ENCODE peak calls at places on chromosomes 12 and 14, in four cellular contexts. W is astrocyte of the spinal cord, F is pancreas, U is tibial artery. I is an unnamed sample.

GRCh38 chr12:106251636-106252035 is 3.8 kb upstream of the CKAP4 start:
- DNase-seq in W (no peak), U (no peak), F (no peak), I (no peak)

GRCh38 chr14:33123281-33123680 is 184.6 kb downstream of the NPAS3 start:
- DNase-seq in U (no peak), W (no peak), F (no peak), I (no peak)

GRCh38 chr12:61412209-61412608 is 848.0 kb upstream of the USP15 start:
- DNase-seq in W (no peak), F (no peak), U (no peak), I (no peak)

GRCh38 chr14:74140374-74140850 is 55.7 kb downstream of the LIN52 start:
- DNase-seq in W (no peak), U (no peak), F (no peak), I (peak; percentile 4)

GRCh38 chr12:106132175-106133135 is 6.3 kb downstream of the NUAK1 start:
- DNase-seq in F (no peak), U (no peak), W (no peak), I (no peak)

GRCh38 chr12:70196732-70197361 is 46.4 kb upstream of the CNOT2 start:
- DNase-seq in W (peak; percentile 12), F (no peak), U (no peak), I (no peak)

GRCh38 chr14:72920008-72920407 is 6.3 kb upstream of the DCAF4 start:
- DNase-seq in F (no peak), W (no peak), U (no peak), I (no peak)

GRCh38 chr12:25135531-25136154 is 59.3 kb downstream of the DNAI7 start:
- DNase-seq in U (no peak), W (peak; percentile 27), F (no peak), I (no peak)

GRCh38 chr12:28258998-28259397 is 68.7 kb downstream of the CCDC91 start:
- DNase-seq in W (peak; percentile 23), F (no peak), U (no peak), I (no peak)

GRCh38 chr14:64218344-64219240 is 75.6 kb downstream of the ESR2 start:
- DNase-seq in W (no peak), F (peak; percentile 55), U (no peak), I (no peak)

GRCh38 chr12:77049767-77050353 is 15.5 kb downstream of the E2F7 start:
- DNase-seq in F (no peak), U (no peak), W (peak; percentile 72), I (no peak)

GRCh38 chr12:41486718-41487117 is 298.6 kb downstream of the PDZRN4 start:
- DNase-seq in W (peak; percentile 18), U (no peak), F (no peak), I (no peak)

GRCh38 chr12:115044073-115044472 is 360.1 kb upstream of the TBX3 start:
- DNase-seq in U (no peak), W (no peak), F (no peak), I (no peak)

GRCh38 chr12:116918464-116918863 is 7.7 kb downstream of the FBXW8 start:
- DNase-seq in F (no peak), W (no peak), U (no peak), I (no peak)

GRCh38 chr12:15863984-15864383 is 18.2 kb upstream of the STRAP start:
- DNase-seq in W (no peak), U (no peak), F (no peak), I (no peak)

GRCh38 chr12:111687952-111688351 is 2.1 kb downstream of the ACAD10 start:
- DNase-seq in F (no peak), W (no peak), U (no peak), I (no peak)

GRCh38 chr14:55206175-55206574 is 14.8 kb upstream of the DLGAP5 start:
- DNase-seq in W (no peak), U (no peak), F (no peak), I (no peak)

GRCh38 chr12:49889361-49890095 is 14.2 kb downstream of the FAIM2 start:
- DNase-seq in U (no peak), F (no peak), W (no peak), I (no peak)

GRCh38 chr14:98226411-98226810 is 1045.6 kb downstream of the BCL11B start:
- DNase-seq in F (no peak), U (peak; percentile 53), W (no peak), I (no peak)

GRCh38 chr14:23245282-23245681 is 7.5 kb downstream of the RNF212B start:
- DNase-seq in F (no peak), W (no peak), U (no peak), I (no peak)

GRCh38 chr12:647039-647712 is 16.1 kb downstream of the NINJ2 start:
- DNase-seq in F (no peak), U (no peak), W (no peak), I (no peak)
- H3K4me3 ChIP-seq in F (no peak overlapping the region), U (no peak overlapping the region), W (no peak overlapping the region), I (no peak overlapping the region)

DNA sequence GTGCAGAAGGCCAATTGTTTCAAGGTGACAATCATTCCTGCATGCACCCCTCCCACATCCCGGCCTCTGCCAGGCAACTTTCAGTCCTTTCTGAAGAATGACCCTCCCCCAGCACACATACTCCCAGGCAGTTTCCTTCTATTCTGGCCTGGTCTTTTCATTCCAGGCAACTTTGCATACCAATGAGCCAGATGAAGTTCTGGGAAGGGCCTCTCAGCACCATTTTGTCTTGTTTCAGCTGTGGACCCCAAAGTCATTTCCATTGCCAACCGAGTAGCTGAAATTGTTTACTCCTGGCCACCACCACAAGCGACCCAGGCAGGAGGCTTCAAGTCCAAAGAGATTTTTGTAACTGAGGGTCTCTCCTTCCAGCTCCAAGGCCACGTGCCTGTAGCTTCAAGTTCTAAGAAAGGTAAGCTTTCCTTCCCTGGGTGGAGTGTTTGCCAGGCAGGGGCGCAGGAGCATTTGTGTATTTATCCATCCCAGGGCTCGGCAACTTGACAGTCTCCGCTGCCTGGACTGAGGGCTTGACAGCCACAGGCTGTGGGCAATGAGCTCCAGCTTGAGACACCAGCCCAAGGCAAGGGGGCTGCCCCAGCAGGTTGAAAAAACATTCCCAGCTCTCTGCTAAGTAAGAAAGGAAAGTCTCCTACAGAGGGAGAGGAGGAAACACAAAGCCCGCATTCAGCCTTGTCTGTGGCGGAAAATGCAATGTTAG is 16.4 kb downstream of the BCL2L14 start:
- DNase-seq in W (no peak), U (no peak), F (no peak), I (no peak)
- H3K4me3 ChIP-seq in W (no peak overlapping the region), U (no peak overlapping the region), F (no peak overlapping the region), I (no peak overlapping the region)

DNA sequence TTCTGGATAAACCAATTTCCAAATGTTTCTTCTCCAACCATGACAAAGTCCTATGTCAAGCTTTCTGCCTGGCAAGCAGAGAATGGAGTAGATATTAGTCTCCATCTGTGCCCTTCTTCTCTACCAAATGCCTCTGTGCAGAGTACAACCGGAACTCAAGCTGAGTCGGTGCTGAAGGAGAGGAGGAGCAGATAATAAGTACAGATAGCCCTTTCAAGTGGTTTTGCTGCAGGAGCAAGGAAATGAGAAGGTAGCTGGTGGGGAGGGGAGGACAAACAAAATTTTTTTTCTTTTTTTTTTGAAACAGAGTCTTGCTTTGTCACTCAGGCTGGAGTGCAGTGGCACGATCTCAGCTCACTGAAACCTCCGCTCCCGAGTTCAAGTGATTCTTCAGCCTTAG is 14.2 kb upstream of the HELB start:
- DNase-seq in U (no peak), F (no peak), W (no peak), I (no peak)
- H3K4me3 ChIP-seq in U (no peak overlapping the region), F (no peak overlapping the region), W (no peak overlapping the region), I (no peak overlapping the region)

GRCh38 chr14:79318371-79318770 is 892.9 kb downstream of the DIO2 start:
- DNase-seq in F (no peak), W (no peak), U (no peak), I (no peak)
- H3K4me3 ChIP-seq in F (no peak overlapping the region), W (no peak overlapping the region), U (no peak overlapping the region), I (no peak overlapping the region)